ENCODE peak calls at places on chromosomes 5 and 9, in six cellular contexts. M is AG09309, B is RWPE1, J is mucosa of descending colon, W is OCI-LY7, E is mesothelial cell of epicardium. K is an unnamed sample.

GRCh38 chr9:99828417-99829176 is 6.9 kb downstream of the NR4A3 start:
- DNase-seq in E (no peak), J (no peak), W (no peak), B (no peak), M (no peak), K (no peak)

GRCh38 chr9:93134740-93135444 is 841 bp upstream of the NINJ1 start:
- DNase-seq in E (no peak), B (no peak), M (no peak), J (no peak), W (no peak), K (no peak)

GRCh38 chr5:176750144-176750543 is 60.2 kb upstream of the UNC5A start:
- DNase-seq in M (no peak), B (no peak), W (no peak), J (no peak), E (no peak), K (no peak)

GRCh38 chr5:173567548-173567947 is 48.9 kb downstream of the BOD1 start:
- DNase-seq in B (peak; percentile 78), J (no peak), W (no peak), M (no peak), E (no peak), K (no peak)

GRCh38 chr5:150993836-150994412 is 26.5 kb upstream of the GPX3 start:
- DNase-seq in B (no peak), J (peak; percentile 27), M (no peak), E (no peak), W (no peak), K (no peak)

GRCh38 chr5:83494102-83494620 is 22.6 kb downstream of the VCAN start:
- DNase-seq in M (no peak), E (no peak), W (no peak), B (no peak), J (no peak), K (no peak)

GRCh38 chr9:131656356-131657030 is 83.4 kb downstream of the RAPGEF1 start:
- DNase-seq in W (peak; percentile 93), E (no peak), J (peak; percentile 64), B (no peak), M (no peak), K (peak; percentile 69)

GRCh38 chr9:2127486-2127885 is 112.3 kb downstream of the SMARCA2 start:
- DNase-seq in B (no peak), J (no peak), W (no peak), E (no peak), M (peak; percentile 56), K (no peak)

GRCh38 chr9:93828331-93829097 is 126.6 kb downstream of the BARX1 start:
- DNase-seq in J (no peak), M (no peak), W (no peak), B (no peak), E (no peak), K (peak; percentile 17)

GRCh38 chr9:137724114-137724445 is 105.3 kb downstream of the EHMT1 start:
- DNase-seq in J (no peak), E (no peak), M (no peak), W (no peak), B (peak; percentile 33), K (no peak)

GRCh38 chr9:15935661-15936315 is 382.9 kb downstream of the CCDC171 start:
- DNase-seq in E (no peak), M (peak; percentile 11), W (no peak), B (no peak), J (no peak), K (no peak)

GRCh38 chr9:93265972-93266371 is 82.0 kb downstream of the WNK2 start:
- DNase-seq in E (no peak), M (no peak), W (peak; percentile 38), B (no peak), J (no peak), K (peak; percentile 11)

GRCh38 chr9:91075279-91075678 is 273.7 kb downstream of the SYK start:
- DNase-seq in M (no peak), B (no peak), E (no peak), W (no peak), J (no peak), K (peak; percentile 10)

GRCh38 chr9:72996684-72997314 is 43.9 kb upstream of the ALDH1A1 start:
- DNase-seq in J (no peak), E (no peak), W (no peak), M (no peak), B (no peak), K (no peak)

GRCh38 chr5:39148983-39149534 is 70.3 kb downstream of the FYB1 start:
- DNase-seq in M (no peak), J (no peak), B (peak; percentile 23), E (no peak), W (no peak), K (peak; percentile 14)

GRCh38 chr5:170522211-170523128 is 18.6 kb downstream of the KCNIP1 start:
- DNase-seq in W (no peak), M (peak; percentile 7), E (no peak), J (no peak), B (peak; percentile 76), K (no peak)

GRCh38 chr5:144040615-144041394 is 129.7 kb downstream of the YIPF5 start:
- DNase-seq in J (no peak), W (no peak), B (no peak), M (no peak), E (no peak), K (no peak)

GRCh38 chr5:77064040-77064439 is 23.0 kb downstream of the ZBED3 start:
- DNase-seq in E (no peak), W (peak; percentile 21), M (no peak), J (no peak), B (no peak), K (no peak)
- TF ChIP-seq CTCF in E (no peak), W (peak; percentile 65), M (no peak), J (no peak), B (peak; percentile 16), K (no peak)

GRCh38 chr9:124771867-124772621 is 933 bp upstream of the NR6A1 start:
- DNase-seq in E (peak; percentile 67), J (peak; percentile 80), B (peak; percentile 91), M (no peak), W (peak; percentile 68), K (peak; percentile 58)

GRCh38 chr9:124770359-124771020 is 621 bp downstream of the NR6A1 start:
- DNase-seq in W (peak; percentile 61), E (no peak), M (no peak), B (peak; percentile 69), J (peak; percentile 73), K (peak; percentile 70)

GRCh38 chr9:124769451-124770358 is 1.4 kb downstream of the NR6A1 start:
- DNase-seq in E (no peak), M (no peak), J (peak; percentile 79), W (peak; percentile 47), B (peak; percentile 65), K (no peak)

GRCh38 chr9:124773473-124774130 is 2.5 kb upstream of the NR6A1 start:
- DNase-seq in M (no peak), E (no peak), B (no peak), J (no peak), W (no peak), K (no peak)

DNA sequence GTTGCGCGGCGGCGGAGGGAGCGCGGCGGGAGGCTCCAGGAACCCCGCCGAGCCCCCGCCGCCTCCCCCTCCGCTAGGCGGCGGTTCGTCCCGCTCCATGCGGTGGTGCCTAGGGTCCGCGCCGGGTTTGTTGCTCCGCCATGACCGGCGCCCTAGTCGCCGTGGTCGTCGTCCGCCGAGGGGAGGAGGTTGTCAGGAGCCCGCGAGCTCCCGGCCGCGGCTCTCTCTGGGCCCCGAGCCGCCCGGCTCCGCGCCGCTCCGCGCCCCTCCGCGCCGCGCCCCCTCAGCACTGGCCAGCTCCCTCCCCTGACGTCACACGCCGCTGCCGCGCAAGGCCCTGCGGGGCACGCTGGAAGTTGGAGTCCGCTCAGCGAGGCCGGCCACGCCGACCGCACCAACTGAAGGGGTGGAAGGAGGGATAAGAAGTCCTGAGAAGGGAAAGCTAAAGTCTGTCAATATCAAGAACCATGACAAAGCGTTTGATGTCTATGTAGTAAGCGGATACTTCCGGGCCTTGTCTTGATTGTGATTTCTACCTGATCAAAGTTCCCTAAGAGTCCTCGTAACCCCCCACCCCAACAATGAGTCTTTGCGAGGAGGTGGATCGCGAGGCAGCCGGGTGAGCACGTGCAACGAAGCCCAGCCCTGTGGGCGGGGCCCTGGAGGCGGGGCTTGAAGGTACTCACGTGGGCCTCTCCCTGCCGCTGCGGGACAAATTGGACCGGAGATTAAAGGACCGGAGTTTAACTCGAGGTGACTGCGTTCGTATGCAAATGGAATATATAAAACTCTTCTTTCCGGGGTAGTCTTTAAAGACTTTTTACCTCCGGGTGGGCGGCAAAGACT is at the start of gene NR6A1:
- DNase-seq in E (peak; percentile 93), B (peak; percentile 100), W (peak; percentile 98), J (peak; percentile 99), M (peak; percentile 74), K (peak; percentile 97)
- TF ChIP-seq CTCF in E (peak; percentile 19), B (no peak), W (peak; percentile 53), J (no peak), M (no peak), K (no peak)

DNA sequence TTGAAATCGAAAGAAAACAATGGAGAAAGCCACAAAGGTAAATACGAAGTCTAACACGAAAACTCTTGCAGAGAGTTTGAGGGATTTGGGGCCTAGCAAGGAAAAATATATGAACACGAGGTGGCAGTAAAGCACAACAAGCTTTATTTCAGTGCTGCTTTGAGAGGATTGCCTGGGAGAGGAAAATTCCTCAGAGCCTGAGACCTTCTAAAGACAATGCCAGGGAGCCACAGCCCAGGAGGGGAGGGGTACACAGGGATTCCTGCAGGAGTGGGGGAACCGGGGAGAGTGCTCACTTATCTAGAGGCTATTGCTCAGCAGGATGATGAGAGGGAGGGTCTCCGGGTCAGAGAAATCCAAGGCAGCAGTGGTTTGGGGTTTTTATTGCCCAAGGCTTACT is 134.9 kb upstream of the ADCY2 start:
- DNase-seq in B (no peak), W (peak; percentile 24), E (no peak), M (peak; percentile 20), J (peak; percentile 58), K (peak; percentile 17)
- TF ChIP-seq CTCF in B (peak; percentile 58), W (peak; percentile 72), E (no peak), M (peak; percentile 73), J (peak; percentile 13), K (peak; percentile 31)

GRCh38 chr9:107905313-107906027 is 415.9 kb upstream of the KLF4 start:
- DNase-seq in B (no peak), J (peak; percentile 14), M (no peak), W (no peak), E (no peak), K (no peak)

GRCh38 chr9:107896544-107896943 is 407.0 kb upstream of the KLF4 start:
- DNase-seq in M (no peak), W (no peak), E (no peak), B (no peak), J (no peak), K (no peak)

GRCh38 chr9:107894572-107895261 is 405.1 kb upstream of the KLF4 start:
- DNase-seq in M (no peak), E (peak; percentile 36), J (peak; percentile 14), B (no peak), W (no peak), K (no peak)

GRCh38 chr9:107895524-107896001 is 406.0 kb upstream of the KLF4 start:
- DNase-seq in J (no peak), E (no peak), B (no peak), M (no peak), W (no peak), K (no peak)

DNA sequence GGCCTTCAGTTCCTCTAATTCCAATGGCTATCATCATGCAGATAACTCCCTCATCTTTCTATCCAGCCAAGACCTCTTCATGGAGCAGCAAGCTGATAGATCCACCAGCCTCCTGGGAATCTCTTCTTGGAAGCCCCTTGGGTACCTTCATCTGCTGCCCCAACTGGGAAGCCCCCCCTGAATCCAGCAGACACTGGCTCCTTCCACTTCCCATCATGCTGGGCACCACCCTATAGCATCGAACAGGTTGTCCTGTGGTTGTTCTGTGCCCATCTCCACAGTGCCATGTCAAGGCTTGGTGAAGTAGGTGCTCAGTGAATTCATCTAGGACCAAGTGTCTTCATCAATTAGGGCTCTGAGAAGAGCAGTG is 410.4 kb upstream of the KLF4 start:
- DNase-seq in E (no peak), W (no peak), M (no peak), J (no peak), B (no peak), K (no peak)
- TF ChIP-seq CTCF in E (no peak), W (no peak), M (no peak), J (no peak), B (no peak), K (no peak)